ENCODE peak calls at places on chromosomes 2 and 18, in four cellular contexts. V, N, L and I are unnamed samples.

GRCh38 chr2:157841485-157841884 is 34.6 kb downstream of the ACVR1 start:
- DNase-seq in V (no peak), N (no peak), L (no peak), I (no peak)

GRCh38 chr18:63195410-63196159 is 124.0 kb downstream of the BCL2 start:
- DNase-seq in V (no peak), N (no peak), L (no peak), I (no peak)

GRCh38 chr2:150472122-150472899 is 15.2 kb downstream of the RND3 start:
- DNase-seq in V (peak; percentile 48), N (peak; percentile 76), L (peak; percentile 93), I (no peak)

GRCh38 chr2:24970483-24971299 is 1.1 kb downstream of the DNAJC27 start:
- DNase-seq in V (peak; percentile 31), N (no peak), L (peak; percentile 12), I (peak; percentile 36)

GRCh38 chr2:15920696-15921095 is 19.7 kb upstream of the MYCN start:
- DNase-seq in V (no peak), N (no peak), L (no peak), I (no peak)

GRCh38 chr2:68931799-68932198 is 20.9 kb downstream of the GKN2 start:
- DNase-seq in V (no peak), N (no peak), L (no peak), I (no peak)

GRCh38 chr2:3159801-3160545 is 217.6 kb downstream of the EIPR1 start:
- DNase-seq in V (no peak), N (no peak), L (no peak), I (no peak)

GRCh38 chr18:76524900-76525698 is 30.1 kb upstream of the ZNF516 start:
- DNase-seq in V (no peak), N (no peak), L (peak; percentile 84), I (no peak)

GRCh38 chr2:142339261-142339660 is 208.4 kb upstream of the LRP1B start:
- DNase-seq in V (no peak), N (no peak), L (no peak), I (no peak)

GRCh38 chr18:63177822-63178525 is 141.6 kb downstream of the BCL2 start:
- DNase-seq in V (no peak), N (no peak), L (no peak), I (no peak)

GRCh38 chr2:134445981-134446380 is 192.1 kb downstream of the MGAT5 start:
- DNase-seq in V (no peak), N (no peak), L (no peak), I (no peak)

GRCh38 chr2:168009900-168010299 is 237.5 kb downstream of the STK39 start:
- DNase-seq in V (no peak), N (no peak), L (no peak), I (no peak)

GRCh38 chr2:141994066-141994465 is 136.8 kb downstream of the LRP1B start:
- DNase-seq in V (peak; percentile 43), N (no peak), L (no peak), I (no peak)

GRCh38 chr2:235762832-235763598 is 269.2 kb downstream of the AGAP1 start:
- DNase-seq in V (no peak), N (no peak), L (no peak), I (no peak)

GRCh38 chr2:143901185-143901842 is 618.6 kb downstream of the ZEB2 start:
- DNase-seq in V (peak; percentile 90), N (no peak), L (peak; percentile 31), I (no peak)

GRCh38 chr2:1321297-1321696 is 92.0 kb upstream of the TPO start:
- DNase-seq in V (no peak), N (no peak), L (no peak), I (no peak)

GRCh38 chr2:7019191-7019590 is 102.0 kb downstream of the RNF144A start:
- DNase-seq in V (no peak), N (no peak), L (no peak), I (no peak)

GRCh38 chr2:85243101-85244072 is 84.4 kb downstream of the TGOLN2 start:
- DNase-seq in V (peak; percentile 27), N (no peak), L (peak; percentile 18), I (no peak)

GRCh38 chr2:225025917-225026571 is 16.2 kb downstream of the DOCK10 start:
- DNase-seq in V (peak; percentile 55), N (no peak), L (peak; percentile 85), I (no peak)

GRCh38 chr18:63318882-63319382 is 637 bp downstream of the BCL2 start:
- DNase-seq in V (no peak), N (no peak), L (no peak), I (no peak)

GRCh38 chr2:127423476-127423840 is 5.2 kb downstream of the PROC start:
- DNase-seq in V (peak; percentile 30), N (no peak), L (no peak), I (no peak)

DNA sequence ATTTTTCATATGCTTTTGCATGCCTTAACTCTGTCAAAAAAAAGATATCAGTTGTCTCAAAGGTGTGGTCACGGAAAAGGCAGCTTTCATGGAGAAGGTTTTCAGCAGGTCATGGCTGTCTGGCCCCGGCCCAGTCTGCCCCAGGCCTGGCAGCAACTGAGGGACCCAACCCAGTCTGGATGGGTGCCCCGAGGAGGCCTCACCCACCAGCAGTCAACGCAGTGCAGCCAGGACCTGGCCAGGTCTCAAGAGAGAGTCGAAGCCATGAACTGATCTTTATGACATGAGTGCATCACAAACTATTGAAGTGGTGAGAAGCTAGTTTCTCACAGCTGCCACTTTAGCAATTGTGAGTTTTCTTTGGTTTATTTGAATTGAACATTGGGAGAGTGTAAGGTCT is 7.9 kb downstream of the TUBB6 start:
- DNase-seq in V (no peak), N (peak; percentile 74), L (no peak), I (no peak)
- H3K27ac ChIP-seq in V (no peak overlapping the region), N (peak overlapping the region; percentile 75), L (peak overlapping the region; percentile 11), I (no peak overlapping the region)

DNA sequence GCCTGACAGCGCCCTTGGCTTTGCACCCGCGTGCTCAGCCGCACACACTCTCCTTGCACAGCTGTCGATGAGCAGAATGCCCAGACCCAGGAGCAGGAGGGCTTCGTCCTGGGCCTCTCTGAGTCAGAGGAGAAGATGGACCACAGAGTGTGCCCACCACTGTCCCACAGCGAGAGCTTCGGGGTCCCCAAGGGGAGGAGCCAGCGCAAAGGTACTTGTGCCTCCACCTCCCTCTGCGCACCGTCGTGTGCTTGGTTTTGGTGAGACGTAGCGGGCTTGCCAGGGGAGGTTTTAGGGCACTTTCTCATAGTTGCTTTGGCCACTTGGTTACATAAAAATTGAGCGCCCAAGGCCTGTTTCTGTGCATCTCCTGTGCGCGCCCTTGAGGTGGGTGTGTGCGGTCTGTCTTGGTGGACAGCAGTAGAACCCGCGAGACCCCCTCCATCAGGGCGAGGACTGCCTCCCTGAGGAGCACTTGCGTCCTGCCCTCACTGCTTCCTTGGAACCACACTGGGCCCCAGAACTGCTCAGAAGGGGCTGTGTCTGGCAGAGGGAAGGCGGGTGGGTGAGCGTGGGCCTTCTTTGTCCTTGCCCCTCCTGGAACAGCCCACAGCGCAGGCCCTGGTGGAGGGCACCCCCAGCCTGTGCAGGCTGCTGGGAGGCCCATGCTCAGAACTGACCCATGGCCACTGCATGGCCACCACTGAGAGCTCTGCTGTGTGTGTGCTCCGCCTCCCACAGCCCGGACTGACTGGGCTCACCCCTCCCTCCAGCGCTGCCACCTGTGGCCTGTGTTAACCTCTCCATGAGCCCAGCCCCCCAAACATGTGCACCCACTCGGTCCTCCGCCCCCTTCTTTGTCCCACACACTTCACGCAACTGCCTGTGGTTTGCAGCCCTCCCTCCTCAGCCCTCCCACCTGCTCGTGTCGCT is 95.9 kb downstream of the DGKD start:
- DNase-seq in V (no peak), N (peak; percentile 61), L (no peak), I (no peak)
- H3K27ac ChIP-seq in V (no peak overlapping the region), N (no peak overlapping the region), L (no peak overlapping the region), I (no peak overlapping the region)

GRCh38 chr18:44695503-44695902 is 14.8 kb downstream of the SETBP1 start:
- DNase-seq in V (no peak), N (no peak), L (no peak), I (no peak)

GRCh38 chr18:44699571-44700261 is 19.0 kb downstream of the SETBP1 start:
- DNase-seq in V (no peak), N (no peak), L (no peak), I (no peak)

GRCh38 chr18:44698518-44698917 is 17.8 kb downstream of the SETBP1 start:
- DNase-seq in V (no peak), N (no peak), L (no peak), I (no peak)

GRCh38 chr18:44697315-44697714 is 16.6 kb downstream of the SETBP1 start:
- DNase-seq in V (no peak), N (no peak), L (no peak), I (no peak)

GRCh38 chr18:44696892-44697291 is 16.2 kb downstream of the SETBP1 start:
- DNase-seq in V (no peak), N (no peak), L (no peak), I (no peak)
- H3K27ac ChIP-seq in V (no peak overlapping the region), N (peak overlapping the region; percentile 62), L (no peak overlapping the region), I (no peak overlapping the region)

GRCh38 chr2:113212245-113213060 is 38.7 kb downstream of the PSD4 start:
- DNase-seq in V (no peak), N (peak; percentile 73), L (no peak), I (no peak)
- H3K27ac ChIP-seq in V (no peak overlapping the region), N (no peak overlapping the region), L (no peak overlapping the region), I (no peak overlapping the region)